ENCODE peak calls at places on chromosome 16, in four cellular contexts. U, A, J and D are unnamed samples.

GRCh38 chr16:2776500-2777139 is 460 bp downstream of the ELOB start:
- DNase-seq in A (no peak), J (peak; percentile 70), U (no peak), D (no peak)

GRCh38 chr16:82990155-82990554 is 363.4 kb downstream of the CDH13 start:
- DNase-seq in U (no peak), J (no peak), A (no peak), D (no peak)

GRCh38 chr16:85557083-85557975 is 55.8 kb upstream of the GSE1 start:
- DNase-seq in A (peak; percentile 61), J (peak; percentile 71), U (no peak), D (no peak)

GRCh38 chr16:67805718-67806427 is 487 bp downstream of the RANBP10 start:
- DNase-seq in U (no peak), J (no peak), A (no peak), D (no peak)

GRCh38 chr16:67028167-67028554 is 788 bp upstream of the CBFB start:
- DNase-seq in U (no peak), A (no peak), J (no peak), D (no peak)

GRCh38 chr16:50679676-50680555 is 1.2 kb downstream of the SNX20 start:
- DNase-seq in U (no peak), A (no peak), J (no peak), D (no peak)

GRCh38 chr16:22813946-22814325 is at the start of gene HS3ST2:
- DNase-seq in A (peak; percentile 90), J (no peak), U (no peak), D (peak; percentile 36)

GRCh38 chr16:85975421-85976100 is 76.6 kb downstream of the IRF8 start:
- DNase-seq in J (no peak), A (no peak), U (no peak), D (no peak)

GRCh38 chr16:52251495-52251894 is 295.4 kb downstream of the TOX3 start:
- DNase-seq in A (no peak), U (no peak), J (no peak), D (no peak)

GRCh38 chr16:3349175-3349574 is 6.5 kb upstream of the OR2C1 start:
- DNase-seq in J (no peak), U (no peak), A (peak; percentile 7), D (no peak)

GRCh38 chr16:4787627-4788482 is at the start of gene SEPTIN12:
- DNase-seq in J (peak; percentile 28), A (peak; percentile 61), U (no peak), D (no peak)

GRCh38 chr16:17556276-17557052 is 85.7 kb upstream of the XYLT1 start:
- DNase-seq in U (no peak), A (peak; percentile 58), J (peak; percentile 57), D (no peak)

GRCh38 chr16:17561056-17561455 is 90.3 kb upstream of the XYLT1 start:
- DNase-seq in J (no peak), A (no peak), U (no peak), D (no peak)

GRCh38 chr16:17555176-17555575 is 84.4 kb upstream of the XYLT1 start:
- DNase-seq in A (no peak), U (no peak), J (no peak), D (no peak)

GRCh38 chr16:17560548-17560947 is 89.8 kb upstream of the XYLT1 start:
- DNase-seq in U (no peak), J (no peak), A (no peak), D (no peak)

DNA sequence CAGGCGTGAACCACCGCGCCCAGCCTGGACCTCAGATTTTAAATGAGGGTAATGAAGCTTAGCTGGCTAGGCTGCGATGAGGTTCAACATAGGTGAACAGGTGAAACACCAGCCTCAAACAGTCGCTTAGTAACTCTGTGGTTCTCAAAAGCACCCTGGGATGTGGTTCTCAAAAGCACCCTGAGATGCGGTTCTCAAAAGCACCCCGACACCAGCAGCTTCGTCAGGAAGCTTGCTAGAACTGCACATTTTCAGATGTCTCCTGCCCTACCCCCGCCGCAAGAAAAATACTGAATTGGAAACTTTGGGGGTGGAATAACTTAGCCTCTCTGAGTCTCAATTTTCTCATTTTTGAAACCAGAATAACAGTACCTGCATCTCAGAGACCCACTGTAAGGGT is 86.7 kb upstream of the XYLT1 start:
- DNase-seq in A (no peak), U (no peak), J (no peak), D (no peak)
- TF ChIP-seq NRF1 in A (no peak), U (no peak), J (no peak), D (no peak)

GRCh38 chr16:19119564-19119963 is 5.8 kb downstream of the ITPRIPL2 start:
- DNase-seq in A (no peak), U (no peak), J (no peak), D (no peak)
- TF ChIP-seq USF2 in A (no peak), U (no peak), J (no peak), D (no peak)

GRCh38 chr16:31477220-31478216 is 5.4 kb upstream of the SLC5A2 start:
- DNase-seq in J (peak; percentile 90), A (no peak), U (no peak), D (no peak)
- TF ChIP-seq NRF1 in J (peak; percentile 87), A (no peak), U (no peak), D (no peak)

DNA sequence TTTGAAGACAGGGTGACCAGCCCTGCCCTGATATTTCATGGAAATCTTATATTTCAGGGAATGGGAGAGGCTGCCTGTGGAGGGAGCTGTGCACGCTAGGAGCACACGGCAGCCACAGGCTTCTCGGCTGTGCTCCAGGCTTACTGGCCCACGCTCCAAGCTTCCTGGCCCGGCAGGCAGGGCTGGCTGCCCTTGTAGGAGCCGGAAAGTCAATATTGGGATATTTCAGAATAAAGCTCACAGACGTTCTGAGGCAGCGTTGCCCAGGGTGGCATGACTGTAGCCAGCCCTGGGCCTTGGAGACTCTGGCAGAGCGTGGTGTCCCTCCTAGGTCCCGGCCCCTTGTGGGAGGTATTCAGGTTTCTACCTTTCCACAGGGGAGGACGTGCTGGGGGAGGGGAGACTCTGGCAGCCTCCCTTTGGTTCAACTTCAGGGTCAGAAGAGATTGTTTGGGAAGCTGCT is 95.6 kb downstream of the NPIPB11 start:
- DNase-seq in A (no peak), U (no peak), J (no peak), D (no peak)
- TF ChIP-seq USF2 in A (no peak), U (no peak), J (no peak), D (no peak)

GRCh38 chr16:180101-180920 is at the start of gene HBQ1:
- DNase-seq in A (peak; percentile 97), U (no peak), J (peak; percentile 78), D (peak; percentile 84)
- TF ChIP-seq NRF1 in A (peak; percentile 72), U (no peak), J (peak; percentile 90), D (peak; percentile 44)

DNA sequence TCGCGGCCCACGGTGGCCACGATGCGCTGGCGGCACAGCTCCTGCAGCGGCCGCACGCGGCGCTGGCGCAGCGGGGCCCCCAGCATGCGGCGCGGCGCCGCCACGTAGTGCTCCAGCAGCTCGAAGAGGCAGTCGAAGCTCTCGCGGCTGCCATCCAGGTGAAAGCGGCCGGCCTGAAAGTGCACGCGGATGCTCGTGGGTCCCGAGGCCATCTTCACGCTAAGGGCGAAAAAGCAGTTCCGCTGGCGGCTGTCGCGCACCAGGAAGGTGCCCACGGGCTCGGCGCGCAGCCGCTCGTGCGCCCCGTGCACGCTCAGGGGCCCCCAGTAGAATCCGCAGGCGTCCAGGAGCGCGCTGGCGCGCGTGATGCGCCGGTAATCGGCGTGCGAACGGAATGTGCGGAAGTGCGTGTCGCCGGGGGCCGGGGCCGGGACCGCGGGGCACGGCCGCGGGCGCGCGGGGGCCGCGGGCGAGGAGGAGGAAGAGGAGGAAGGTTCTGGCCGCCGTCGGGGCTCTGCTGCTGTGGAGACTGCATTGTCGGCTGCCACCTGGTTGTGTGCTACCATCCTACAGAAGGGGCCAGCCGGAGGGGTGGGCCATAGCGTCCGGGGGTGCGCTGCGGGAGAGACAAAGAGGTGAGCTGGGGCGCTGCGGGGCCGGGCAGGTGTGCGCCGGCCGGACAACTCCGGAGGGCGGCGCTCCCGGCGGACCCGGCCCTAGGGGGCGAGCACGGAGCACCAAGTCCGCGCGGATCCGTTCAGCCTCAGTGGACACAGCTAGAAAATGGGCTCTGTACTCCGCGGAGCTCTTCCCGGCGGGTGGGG is 879 bp downstream of the SOCS1 start:
- DNase-seq in U (no peak), J (peak; percentile 65), A (peak; percentile 73), D (no peak)
- TF ChIP-seq USF2 in U (no peak), J (no peak), A (no peak), D (no peak)

GRCh38 chr16:58096249-58096648 is 32.9 kb downstream of the CFAP20 start:
- DNase-seq in U (no peak), J (peak; percentile 39), A (no peak), D (no peak)
- TF ChIP-seq NRF1 in U (no peak), J (no peak), A (no peak), D (no peak)

GRCh38 chr16:65725156-65725845 is 603.4 kb upstream of the CDH11 start:
- DNase-seq in U (no peak), J (no peak), A (no peak), D (no peak)
- TF ChIP-seq USF2 in U (no peak), J (no peak), A (no peak), D (no peak)

DNA sequence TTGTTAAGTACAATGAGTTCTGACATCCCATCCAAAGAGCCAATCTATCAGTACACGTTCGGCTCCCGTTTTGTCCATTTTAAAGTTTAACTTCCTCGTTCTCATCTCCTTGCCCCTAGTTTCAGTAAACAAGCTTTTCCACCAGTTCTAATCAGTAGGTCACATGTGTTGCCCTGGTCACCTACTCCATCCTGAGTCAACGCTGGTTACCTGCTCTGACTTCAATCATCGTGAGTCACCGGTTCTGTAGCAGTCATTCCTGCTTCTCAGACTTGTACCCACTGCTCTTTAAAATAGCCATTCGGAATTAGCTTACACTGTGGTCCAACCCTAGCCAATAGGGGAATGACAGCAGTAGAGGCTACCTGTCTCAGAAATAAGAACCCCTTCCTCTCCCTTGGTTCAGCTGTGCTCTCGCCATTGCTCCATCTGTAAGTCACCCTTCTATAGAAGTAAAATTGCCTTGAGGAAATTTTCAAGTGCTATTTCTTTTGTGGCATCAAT is 191.0 kb downstream of the CPPED1 start:
- DNase-seq in U (no peak), A (no peak), J (peak; percentile 59), D (no peak)
- TF ChIP-seq NRF1 in U (no peak), A (no peak), J (no peak), D (no peak)